ENCODE peak calls at places on chromosomes 12 and 14, in seven cellular contexts. I is BE2C, N is Peyer's patch, Y is gastrocnemius medialis, M is GM23338, T is HFFc6, E is dorsolateral prefrontal cortex. R is an unnamed sample.

GRCh38 chr14:39773387-39773786 is 341.2 kb upstream of the FBXO33 start:
- DNase-seq in I (no peak), N (no peak), Y (no peak), M (peak), T (no peak), E (no peak), R (no peak)

GRCh38 chr14:103788086-103788485 is 59.3 kb downstream of the PPP1R13B start:
- DNase-seq in I (no peak), N (no peak), Y (no peak), M (no peak), T (no peak), E (no peak), R (no peak)

GRCh38 chr14:103693514-103693913 is 21.7 kb downstream of the XRCC3 start:
- DNase-seq in I (no peak), N (no peak), Y (no peak), M (no peak), T (no peak), E (no peak), R (no peak)

GRCh38 chr14:55160989-55161388 is 30.4 kb downstream of the DLGAP5 start:
- DNase-seq in I (no peak), N (no peak), Y (no peak), M (no peak), T (peak), E (no peak), R (no peak)

GRCh38 chr14:53969326-53969725 is 12.7 kb upstream of the BMP4 start:
- DNase-seq in I (no peak), N (no peak), Y (no peak), M (no peak), T (no peak), E (no peak), R (no peak)

GRCh38 chr14:61934385-61934784 is 172.2 kb downstream of the SNAPC1 start:
- DNase-seq in I (no peak), N (no peak), Y (no peak), M (no peak), T (peak), E (no peak), R (peak)

GRCh38 chr14:81990312-81990761 is 456.7 kb upstream of the SEL1L start:
- DNase-seq in I (peak), N (no peak), Y (no peak), M (peak), T (peak), E (peak), R (peak)

GRCh38 chr12:17975239-17975638 is 114.8 kb downstream of the RERGL start:
- DNase-seq in I (no peak), N (no peak), Y (no peak), M (no peak), T (no peak), E (no peak), R (no peak)

GRCh38 chr12:116400671-116401357 is 123.3 kb upstream of the MED13L start:
- DNase-seq in I (no peak), N (no peak), Y (no peak), M (no peak), T (no peak), E (no peak), R (no peak)

GRCh38 chr12:76033116-76034001 is 1.8 kb upstream of the PHLDA1 start:
- DNase-seq in I (no peak), N (no peak), Y (no peak), M (peak), T (no peak), E (no peak), R (no peak)

GRCh38 chr14:68784995-68785816 is 7.7 kb downstream of the ZFP36L1 start:
- DNase-seq in I (no peak), N (peak), Y (no peak), M (no peak), T (peak), E (no peak), R (no peak)

GRCh38 chr14:74404435-74404834 is 21.6 kb downstream of the SYNDIG1L start:
- DNase-seq in I (no peak), N (no peak), Y (no peak), M (no peak), T (no peak), E (no peak), R (no peak)

GRCh38 chr14:51828017-51828797 is 32.2 kb upstream of the GNG2 start:
- DNase-seq in I (peak), N (peak), Y (no peak), M (no peak), T (peak), E (peak), R (no peak)

GRCh38 chr14:97331058-97331457 is 533.9 kb downstream of the VRK1 start:
- DNase-seq in I (no peak), N (no peak), Y (no peak), M (no peak), T (no peak), E (no peak), R (no peak)

GRCh38 chr12:34291426-34291901 is 269.2 kb downstream of the ALG10 start:
- DNase-seq in I (no peak), N (peak), Y (no peak), M (no peak), T (no peak), E (peak), R (no peak)

GRCh38 chr12:82474798-82475184 is 116.5 kb downstream of the METTL25 start:
- DNase-seq in I (no peak), N (no peak), Y (no peak), M (no peak), T (peak), E (no peak), R (no peak)

GRCh38 chr12:13347241-13348043 is 150.9 kb downstream of the EMP1 start:
- DNase-seq in I (peak), N (no peak), Y (no peak), M (no peak), T (peak), E (peak), R (peak)

GRCh38 chr14:50814161-50814560 is 16.8 kb downstream of the NIN start:
- DNase-seq in I (no peak), N (no peak), Y (no peak), M (no peak), T (no peak), E (no peak), R (no peak)

GRCh38 chr12:93571854-93572711 is at the start of gene SOCS2:
- DNase-seq in I (peak), N (peak), Y (no peak), M (peak), T (peak), E (no peak), R (no peak)

GRCh38 chr14:97894552-97894951 is 1097.4 kb downstream of the VRK1 start:
- DNase-seq in I (no peak), N (no peak), Y (no peak), M (no peak), T (no peak), E (no peak), R (no peak)

GRCh38 chr14:35898217-35898775 is 72.2 kb downstream of the BRMS1L start:
- DNase-seq in I (no peak), N (no peak), Y (no peak), M (peak), T (no peak), E (peak), R (no peak)

GRCh38 chr12:60394680-60395079 is 798.9 kb downstream of the SLC16A7 start:
- DNase-seq in I (no peak), N (no peak), Y (no peak), M (no peak), T (peak), E (no peak), R (peak)

GRCh38 chr12:123512838-123513665 is 20.5 kb downstream of the RILPL1 start:
- DNase-seq in I (peak), N (no peak), Y (no peak), M (peak), T (no peak), E (no peak), R (no peak)

GRCh38 chr14:71694888-71695505 is 237.2 kb upstream of the RGS6 start:
- DNase-seq in I (no peak), N (no peak), Y (no peak), M (no peak), T (no peak), E (no peak), R (no peak)

GRCh38 chr12:24416423-24417109 is 467.1 kb upstream of the SOX5 start:
- DNase-seq in I (no peak), N (no peak), Y (no peak), M (no peak), T (no peak), E (no peak), R (no peak)

GRCh38 chr12:94973202-94973601 is 30.3 kb downstream of the NDUFA12 start:
- DNase-seq in I (no peak), N (no peak), Y (no peak), M (no peak), T (peak), E (no peak), R (no peak)

GRCh38 chr14:92122351-92122677 is 545 bp downstream of the CPSF2 start:
- DNase-seq in I (peak), N (no peak), Y (no peak), M (peak), T (no peak), E (no peak), R (no peak)

GRCh38 chr14:69320581-69321365 is 60.8 kb downstream of the GALNT16 start:
- DNase-seq in I (no peak), N (no peak), Y (no peak), M (no peak), T (no peak), E (no peak), R (no peak)

GRCh38 chr14:50062438-50063039 is 53.8 kb downstream of the VCPKMT start:
- DNase-seq in I (peak), N (peak), Y (no peak), M (peak), T (peak), E (no peak), R (no peak)

GRCh38 chr14:42884100-42884499 is 1277.4 kb downstream of the LRFN5 start:
- DNase-seq in I (no peak), N (no peak), Y (no peak), M (no peak), T (no peak), E (no peak), R (no peak)

GRCh38 chr12:4505381-4505986 is 33.2 kb upstream of the RAD51AP1 start:
- DNase-seq in I (no peak), N (no peak), Y (no peak), M (no peak), T (peak), E (no peak), R (no peak)

GRCh38 chr14:34224221-34224620 is 237.8 kb downstream of the SPTSSA start:
- DNase-seq in I (no peak), N (no peak), Y (no peak), M (no peak), T (no peak), E (no peak), R (no peak)

GRCh38 chr12:67512061-67512460 is 136.5 kb upstream of the DYRK2 start:
- DNase-seq in I (no peak), N (no peak), Y (no peak), M (no peak), T (no peak), E (no peak), R (no peak)

GRCh38 chr12:100953217-100953616 is 158.6 kb downstream of the ANO4 start:
- DNase-seq in I (no peak), N (no peak), Y (no peak), M (no peak), T (no peak), E (no peak), R (no peak)

GRCh38 chr12:64681200-64682052 is 71.1 kb downstream of the RASSF3 start:
- DNase-seq in I (no peak), N (no peak), Y (no peak), M (no peak), T (no peak), E (no peak), R (no peak)

GRCh38 chr14:59771577-59771976 is 99.0 kb downstream of the RTN1 start:
- DNase-seq in I (no peak), N (no peak), Y (no peak), M (no peak), T (no peak), E (no peak), R (no peak)

GRCh38 chr12:64814432-64814831 is 10.0 kb upstream of the TBC1D30 start:
- DNase-seq in I (no peak), N (no peak), Y (no peak), M (no peak), T (no peak), E (no peak), R (no peak)

GRCh38 chr12:68435816-68436215 is 103.7 kb upstream of the MDM1 start:
- DNase-seq in I (no peak), N (no peak), Y (no peak), M (no peak), T (peak), E (no peak), R (no peak)

GRCh38 chr14:37888234-37888633 is 292.8 kb downstream of the TTC6 start:
- DNase-seq in I (no peak), N (no peak), Y (no peak), M (no peak), T (no peak), E (no peak), R (no peak)

GRCh38 chr14:37889087-37889486 is 293.7 kb downstream of the TTC6 start:
- DNase-seq in I (peak), N (no peak), Y (no peak), M (no peak), T (no peak), E (no peak), R (no peak)

GRCh38 chr14:37894463-37894862 is 299.0 kb downstream of the TTC6 start:
- DNase-seq in I (no peak), N (no peak), Y (no peak), M (no peak), T (no peak), E (no peak), R (no peak)

DNA sequence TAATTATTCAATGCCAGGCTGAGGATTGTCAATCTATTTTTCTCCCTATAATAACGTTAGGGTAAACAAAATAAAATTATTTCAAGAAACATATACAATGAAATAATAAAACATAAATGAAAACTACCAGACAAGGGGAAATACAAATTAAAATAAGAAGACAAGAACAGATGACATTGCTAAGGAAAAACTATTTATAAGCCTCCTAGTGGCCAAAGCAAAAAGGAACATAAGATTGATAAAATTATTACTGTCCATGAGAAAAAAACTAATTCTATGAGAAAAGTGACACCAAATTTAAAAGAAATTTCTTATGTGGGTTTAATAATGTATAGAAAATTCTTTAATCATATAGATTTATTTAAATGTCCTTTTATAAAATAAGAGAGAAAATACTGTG is 294.7 kb downstream of the TTC6 start:
- DNase-seq in I (no peak), N (no peak), Y (no peak), M (no peak), T (no peak), E (no peak), R (no peak)
- TF ChIP-seq CTCF in I (peak), N (peak), Y (no peak), M (no peak), T (peak), E (peak), R (no peak)

DNA sequence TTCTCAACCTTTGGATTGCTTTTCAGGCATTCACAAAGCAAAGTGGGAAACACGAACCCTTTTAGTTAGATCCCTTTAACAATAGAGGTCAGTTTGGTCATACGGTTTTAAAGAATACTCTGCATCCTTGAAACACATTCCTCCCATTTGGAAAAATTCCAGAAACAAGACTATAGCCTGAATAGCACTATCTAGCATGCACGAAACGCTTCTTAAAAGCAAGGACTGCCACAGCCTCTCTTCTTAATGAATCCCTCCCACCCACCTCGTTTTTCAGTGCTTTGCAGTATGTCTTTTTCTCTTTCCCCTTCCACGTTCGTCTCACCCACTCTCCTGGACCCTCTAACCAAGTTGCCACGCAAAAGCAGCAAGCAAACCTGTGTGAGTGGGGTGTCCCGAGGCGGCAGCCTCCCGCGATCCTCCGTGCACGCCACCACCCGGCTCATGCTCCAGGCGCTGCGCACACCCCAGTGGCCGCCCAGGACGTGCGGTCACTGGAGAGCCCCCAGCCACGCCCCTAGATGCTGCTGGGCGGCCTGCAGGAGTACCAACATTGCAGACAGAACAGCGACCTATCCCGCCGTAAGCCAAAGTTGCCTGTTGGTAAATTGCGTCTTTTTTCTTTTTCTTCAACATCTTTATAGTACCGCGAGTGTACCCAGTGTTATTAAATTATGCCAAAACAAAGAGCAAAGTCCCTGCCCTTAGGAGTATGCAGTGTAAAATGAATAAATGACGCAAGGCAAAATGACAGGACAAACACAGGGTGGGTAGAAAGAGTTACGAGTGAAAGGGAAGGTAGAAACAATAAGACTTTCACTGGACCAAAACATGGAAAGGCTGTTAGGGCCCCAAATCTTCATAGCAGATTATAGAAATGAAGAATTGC is at the start of gene SLC38A4:
- DNase-seq in I (peak), N (no peak), Y (peak), M (peak), T (peak), E (no peak), R (peak)
- TF ChIP-seq CTCF in I (no peak), N (no peak), Y (no peak), M (peak), T (peak), E (no peak), R (peak)

DNA sequence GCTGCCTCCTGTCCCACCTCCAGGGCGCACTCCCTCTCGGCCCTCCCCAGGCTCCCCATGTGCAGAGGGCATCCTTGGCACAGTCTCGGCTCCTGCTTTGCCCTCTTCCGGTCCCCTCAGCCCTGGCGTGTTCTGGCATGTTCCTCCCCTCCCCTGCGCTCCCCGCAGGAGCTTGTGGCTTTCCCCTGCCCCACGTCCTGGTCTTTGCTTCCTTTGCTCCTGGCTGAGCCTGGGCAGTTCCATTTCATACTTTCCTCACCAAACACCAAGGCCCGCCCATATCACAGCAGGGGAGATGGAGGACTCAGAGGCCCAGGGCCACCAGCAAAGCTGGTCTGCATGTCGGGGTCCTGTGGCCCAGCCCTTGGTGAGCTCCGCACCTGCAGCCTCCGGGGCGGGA is 56.0 kb downstream of the FBRSL1 start:
- DNase-seq in I (no peak), N (no peak), Y (no peak), M (no peak), T (no peak), E (no peak), R (no peak)
- TF ChIP-seq CTCF in I (no peak), N (no peak), Y (no peak), M (no peak), T (no peak), E (no peak), R (no peak)

DNA sequence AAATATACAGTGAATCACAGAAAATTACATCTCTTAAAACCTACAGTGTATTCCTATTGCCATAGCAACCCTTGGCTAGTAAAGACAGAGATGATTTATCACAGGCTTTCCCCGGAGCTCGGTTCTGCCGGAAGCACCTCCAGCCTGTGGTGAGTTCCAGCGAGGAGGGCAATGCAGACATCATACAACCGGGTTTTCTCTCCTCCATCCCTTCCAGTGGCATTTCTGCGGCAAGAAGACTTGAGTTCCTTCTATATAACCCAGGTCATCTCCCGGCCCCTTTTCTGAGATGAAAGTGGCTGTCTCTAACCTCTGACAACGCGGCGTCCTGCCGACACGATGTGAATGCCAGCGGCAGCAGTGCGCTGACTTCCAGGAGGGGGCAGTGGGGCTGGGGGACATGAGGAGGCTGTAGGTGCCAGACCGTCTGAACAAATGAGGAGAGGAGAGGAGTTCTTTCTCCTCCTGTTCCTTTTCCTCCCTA is 68.5 kb upstream of the MAX start:
- DNase-seq in I (peak), N (peak), Y (no peak), M (peak), T (peak), E (peak), R (peak)
- TF ChIP-seq CTCF in I (peak), N (peak), Y (no peak), M (peak), T (peak), E (peak), R (peak)

DNA sequence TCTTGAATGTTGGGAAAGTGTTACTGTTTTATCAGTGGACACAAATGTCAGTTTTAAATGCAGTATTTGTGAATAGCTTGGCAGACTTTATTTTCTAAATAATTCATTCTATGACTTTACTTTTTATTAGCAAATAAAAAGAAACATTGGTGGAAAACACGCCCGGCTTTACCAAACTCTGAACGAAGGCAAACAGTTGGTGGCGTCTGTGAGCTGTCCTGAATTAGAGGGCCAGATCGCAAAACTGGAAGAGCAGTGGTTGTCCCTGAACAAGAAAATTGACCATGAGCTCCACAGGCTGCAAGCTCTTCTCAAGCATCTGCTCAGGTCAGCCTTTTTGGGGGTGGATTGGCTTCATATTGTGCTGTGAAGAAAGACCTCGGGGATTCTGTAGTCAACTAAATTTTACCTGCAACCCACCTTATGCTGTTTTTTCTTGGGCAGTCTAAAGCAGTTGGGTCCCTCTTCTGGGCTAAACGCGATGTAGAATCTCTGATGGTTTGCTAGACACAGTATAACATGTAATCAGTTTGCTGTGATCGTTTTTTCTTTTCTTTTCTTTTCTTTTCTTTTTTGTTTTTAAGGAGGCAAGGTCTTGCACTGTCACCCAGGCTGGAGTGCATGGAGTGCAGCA is 156.4 kb downstream of the ESR2 start:
- DNase-seq in I (no peak), N (peak), Y (no peak), M (peak), T (peak), E (no peak), R (no peak)
- TF ChIP-seq CTCF in I (peak), N (no peak), Y (no peak), M (peak), T (peak), E (no peak), R (peak)

R was measured in AG09319.